ENCODE peak calls at places on chromosomes 5 and 9, in seven cellular contexts. K is stomach, U is IMR-90, Z is upper lobe of right lung, G is fibroblast of lung, Y is tibial artery, S is A673. X is an unnamed sample.

GRCh38 chr5:14406554-14406849 is 175.1 kb upstream of the OTULINL start:
- DNase-seq in K (no peak), U (peak; percentile 97), Z (no peak), G (peak; percentile 98), Y (no peak), S (no peak), X (no peak)

GRCh38 chr5:50352390-50352789 is 88.7 kb downstream of the EMB start:
- DNase-seq in K (no peak), U (no peak), Z (no peak), G (no peak), Y (no peak), S (peak; percentile 26), X (no peak)

GRCh38 chr5:68047035-68047434 is 168.5 kb upstream of the PIK3R1 start:
- DNase-seq in K (no peak), U (peak; percentile 54), Z (no peak), G (peak; percentile 92), Y (no peak), S (no peak), X (no peak)

GRCh38 chr5:137566118-137566541 is 67.0 kb upstream of the SPOCK1 start:
- DNase-seq in K (no peak), U (peak; percentile 7), Z (no peak), G (peak; percentile 80), Y (no peak), S (no peak), X (no peak)

GRCh38 chr9:72089461-72090130 is 29.2 kb upstream of the C9orf57 start:
- DNase-seq in K (no peak), U (no peak), Z (no peak), G (no peak), Y (no peak), S (no peak), X (no peak)

GRCh38 chr5:40679998-40680681 is 425 bp downstream of the PTGER4 start:
- DNase-seq in K (no peak), U (no peak), Z (peak; percentile 71), G (no peak), Y (peak; percentile 36), S (peak; percentile 4), X (peak; percentile 86)

GRCh38 chr5:55650391-55650790 is 61.7 kb downstream of the SLC38A9 start:
- DNase-seq in K (no peak), U (peak; percentile 84), Z (no peak), G (peak; percentile 83), Y (no peak), S (peak; percentile 26), X (no peak)

GRCh38 chr9:121376214-121376830 is 6.3 kb upstream of the STOM start:
- DNase-seq in K (no peak), U (peak; percentile 46), Z (no peak), G (peak; percentile 19), Y (no peak), S (peak; percentile 36), X (no peak)

GRCh38 chr5:40464461-40464860 is 215.3 kb upstream of the PTGER4 start:
- DNase-seq in K (no peak), U (peak; percentile 15), Z (no peak), G (peak; percentile 5), Y (no peak), S (no peak), X (no peak)

GRCh38 chr5:121171834-121172233 is 679.8 kb upstream of the FTMT start:
- DNase-seq in K (no peak), U (no peak), Z (no peak), G (peak; percentile 2), Y (no peak), S (no peak), X (no peak)

GRCh38 chr9:111516061-111516465 is 8.9 kb upstream of the ZNF483 start:
- DNase-seq in K (no peak), U (peak; percentile 18), Z (no peak), G (peak; percentile 2), Y (no peak), S (peak; percentile 36), X (no peak)

GRCh38 chr9:36276254-36276653 is 18.0 kb upstream of the GNE start:
- DNase-seq in K (no peak), U (no peak), Z (no peak), G (no peak), Y (no peak), S (no peak), X (no peak)

GRCh38 chr5:103690676-103691075 is 128.1 kb upstream of the NUDT12 start:
- DNase-seq in K (no peak), U (no peak), Z (no peak), G (peak; percentile 5), Y (no peak), S (no peak), X (no peak)

GRCh38 chr5:120528609-120529008 is 64.5 kb downstream of the PRR16 start:
- DNase-seq in K (no peak), U (peak; percentile 36), Z (no peak), G (no peak), Y (no peak), S (no peak), X (no peak)

GRCh38 chr5:150520747-150521521 is 13.0 kb downstream of the NDST1 start:
- DNase-seq in K (no peak), U (no peak), Z (no peak), G (no peak), Y (no peak), S (no peak), X (peak; percentile 84)

GRCh38 chr5:143002459-143003327 is 232.5 kb downstream of the ARHGAP26 start:
- DNase-seq in K (peak; percentile 36), U (peak; percentile 86), Z (no peak), G (peak; percentile 91), Y (peak; percentile 35), S (peak; percentile 68), X (peak; percentile 74)

GRCh38 chr9:83471223-83471622 is 67.0 kb downstream of the FRMD3 start:
- DNase-seq in K (no peak), U (no peak), Z (no peak), G (no peak), Y (no peak), S (no peak), X (no peak)

GRCh38 chr5:26868504-26868903 is 169.9 kb downstream of the CDH9 start:
- DNase-seq in K (no peak), U (no peak), Z (no peak), G (no peak), Y (no peak), S (no peak), X (no peak)

GRCh38 chr5:177366528-177367322 is 9.0 kb downstream of the RGS14 start:
- DNase-seq in K (peak; percentile 93), U (peak; percentile 68), Z (peak; percentile 93), G (peak; percentile 75), Y (peak; percentile 86), S (peak; percentile 81), X (peak; percentile 86)

DNA sequence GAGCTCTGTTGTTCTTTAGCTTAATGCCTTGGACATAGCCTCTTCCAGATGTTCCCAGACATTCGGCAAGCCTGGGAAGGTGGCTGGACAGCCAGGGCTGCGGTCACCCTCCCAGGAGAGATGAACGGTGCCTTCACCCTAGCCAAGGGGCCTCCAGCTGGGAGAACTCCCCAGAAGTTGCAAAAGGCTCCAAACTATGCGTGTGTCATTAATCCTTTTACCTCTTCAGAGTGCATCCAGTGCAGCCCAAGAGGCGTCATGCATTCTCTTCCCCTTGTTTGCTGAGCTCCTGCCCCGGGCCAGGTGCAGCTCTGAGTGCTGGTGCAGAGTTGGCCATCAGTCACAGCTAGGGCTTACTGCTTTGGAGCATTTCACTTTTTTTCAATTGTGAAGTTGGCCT is 22.8 kb downstream of the HMCN2 start:
- DNase-seq in K (no peak), U (no peak), Z (peak; percentile 46), G (no peak), Y (no peak), S (no peak), X (no peak)
- H3K27ac ChIP-seq in K (no peak overlapping the region), U (no peak overlapping the region), Z (no peak overlapping the region), G (no peak overlapping the region), Y (no peak overlapping the region), S (no peak overlapping the region), X (no peak overlapping the region)

GRCh38 chr9:131936929-131937328 is 142.7 kb downstream of the MED27 start:
- DNase-seq in K (no peak), U (no peak), Z (no peak), G (no peak), Y (no peak), S (no peak), X (no peak)

DNA sequence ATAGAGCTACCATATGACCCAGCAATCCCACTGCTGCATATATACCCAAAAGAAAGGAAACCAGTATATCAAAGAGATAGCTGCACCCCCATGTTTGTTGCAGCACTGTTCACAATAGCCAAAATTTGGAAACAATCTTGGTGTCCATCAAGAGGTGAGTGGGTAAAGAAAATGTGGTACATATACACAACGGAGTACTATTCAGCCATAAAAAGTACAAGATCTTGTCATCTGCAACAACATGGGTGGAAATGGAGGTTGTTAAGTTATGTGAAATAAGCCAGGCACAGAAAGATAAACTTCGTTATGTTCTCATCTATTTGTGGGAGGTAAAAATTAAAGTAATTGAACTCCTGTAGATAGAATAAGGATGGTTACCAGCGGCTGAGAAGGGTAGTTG is 145.0 kb downstream of the MED27 start:
- DNase-seq in K (no peak), U (no peak), Z (no peak), G (no peak), Y (no peak), S (no peak), X (no peak)
- TF ChIP-seq CTCF in K (no peak), U (no peak), Z (no peak), G (no peak), Y (no peak), S (no peak), X (no peak)

GRCh38 chr5:31965227-31965626 is 208.9 kb downstream of the GOLPH3 start:
- DNase-seq in K (no peak), U (no peak), Z (no peak), G (no peak), Y (no peak), S (no peak), X (no peak)
- H3K4me3 ChIP-seq in K (no peak overlapping the region), U (no peak overlapping the region), Z (no peak overlapping the region), G (no peak overlapping the region), Y (no peak overlapping the region), S (no peak overlapping the region), X (no peak overlapping the region)

DNA sequence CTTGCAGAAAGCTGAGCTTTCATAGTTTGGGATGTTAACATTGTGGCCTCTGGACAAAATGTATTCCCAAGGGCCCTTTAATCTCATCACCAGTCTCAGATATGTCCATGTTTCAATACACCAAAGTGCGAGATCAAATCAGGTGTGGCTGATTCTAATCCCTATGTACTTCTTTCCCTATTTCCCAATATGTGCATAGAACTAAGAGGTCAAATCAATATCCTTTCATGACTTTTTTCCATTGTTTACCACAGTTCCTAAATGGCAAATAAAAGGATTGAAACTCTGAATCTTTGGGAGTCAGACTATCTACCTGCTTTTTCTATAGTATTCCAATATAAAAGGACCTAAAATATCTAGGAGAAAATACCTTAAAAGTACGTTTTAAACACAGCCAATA is 105.0 kb downstream of the FBXO38 start:
- DNase-seq in K (no peak), U (no peak), Z (no peak), G (no peak), Y (no peak), S (no peak), X (no peak)
- H3K27ac ChIP-seq in K (no peak overlapping the region), U (no peak overlapping the region), Z (no peak overlapping the region), G (no peak overlapping the region), Y (no peak overlapping the region), S (no peak overlapping the region), X (no peak overlapping the region)

GRCh38 chr5:58188287-58188651 is 271.6 kb downstream of the PLK2 start:
- DNase-seq in K (no peak), U (peak; percentile 70), Z (no peak), G (peak; percentile 90), Y (no peak), S (no peak), X (no peak)
- TF ChIP-seq CTCF in K (no peak), U (no peak), Z (no peak), G (no peak), Y (no peak), S (no peak), X (no peak)